ENCODE peak calls at places on chromosomes 5 and 9, in four cellular contexts. A is tibial nerve, L is lower lobe of right lung, J is kidney. P is an unnamed sample.

GRCh38 chr5:116652196-116652729 is 77.6 kb upstream of the SEMA6A start:
- DNase-seq in A (peak; percentile 76), L (no peak), J (peak; percentile 69), P (no peak)

GRCh38 chr5:57302164-57302563 is 128.3 kb downstream of the GPBP1 start:
- DNase-seq in A (no peak), L (no peak), J (no peak), P (no peak)

GRCh38 chr9:104339692-104340091 is 164.4 kb upstream of the OR13F1 start:
- DNase-seq in A (no peak), L (no peak), J (no peak), P (no peak)

GRCh38 chr5:140261403-140262171 is 41.3 kb downstream of the PFDN1 start:
- DNase-seq in A (peak; percentile 45), L (peak; percentile 76), J (peak; percentile 86), P (peak; percentile 78)

GRCh38 chr5:87401626-87402025 is 11.1 kb downstream of the CCNH start:
- DNase-seq in A (no peak), L (no peak), J (no peak), P (no peak)

GRCh38 chr5:131513780-131514179 is 121.2 kb downstream of the RAPGEF6 start:
- DNase-seq in A (no peak), L (no peak), J (no peak), P (no peak)

GRCh38 chr5:116573279-116573616 is 1.4 kb downstream of the SEMA6A start:
- DNase-seq in A (no peak), L (peak; percentile 47), J (peak; percentile 80), P (peak; percentile 78)

GRCh38 chr5:25345240-25345771 is 700.5 kb upstream of the CDH10 start:
- DNase-seq in A (no peak), L (no peak), J (no peak), P (no peak)

GRCh38 chr5:96729156-96729555 is 67.0 kb downstream of the CAST start:
- DNase-seq in A (no peak), L (no peak), J (no peak), P (no peak)

GRCh38 chr9:76223749-76224340 is 170.4 kb downstream of the RFK start:
- DNase-seq in A (no peak), L (no peak), J (no peak), P (no peak)

GRCh38 chr9:36323926-36324325 is 65.7 kb upstream of the GNE start:
- DNase-seq in A (no peak), L (no peak), J (no peak), P (no peak)

GRCh38 chr5:158056426-158056825 is 197.5 kb upstream of the CLINT1 start:
- DNase-seq in A (no peak), L (no peak), J (no peak), P (no peak)

GRCh38 chr9:121949364-121949763 is 143.7 kb downstream of the TTLL11 start:
- DNase-seq in A (no peak), L (no peak), J (no peak), P (no peak)

GRCh38 chr9:22112870-22113846 is 104.1 kb upstream of the CDKN2B start:
- DNase-seq in A (no peak), L (no peak), J (no peak), P (no peak)

GRCh38 chr5:19616821-19617220 is 371.2 kb downstream of the CDH18 start:
- DNase-seq in A (no peak), L (no peak), J (no peak), P (no peak)

GRCh38 chr5:54603372-54603771 is 85.8 kb downstream of the SNX18 start:
- DNase-seq in A (no peak), L (no peak), J (no peak), P (no peak)

GRCh38 chr5:6827815-6828214 is 114.6 kb downstream of the TENT4A start:
- DNase-seq in A (no peak), L (no peak), J (no peak), P (no peak)

GRCh38 chr9:105445203-105445881 is 2.5 kb upstream of the FSD1L start:
- DNase-seq in A (peak; percentile 37), L (no peak), J (no peak), P (peak; percentile 51)

GRCh38 chr9:124839612-124840299 is 13.5 kb upstream of the WDR38 start:
- DNase-seq in A (no peak), L (no peak), J (peak; percentile 43), P (no peak)

GRCh38 chr5:35803221-35803651 is 53.5 kb upstream of the IL7R start:
- DNase-seq in A (no peak), L (no peak), J (no peak), P (no peak)

GRCh38 chr9:136665111-136665703 is 2.5 kb downstream of the EGFL7 start:
- DNase-seq in A (no peak), L (no peak), J (no peak), P (no peak)

GRCh38 chr9:35736201-35736633 is 3.8 kb downstream of the CREB3 start:
- DNase-seq in A (peak; percentile 46), L (peak; percentile 64), J (no peak), P (peak; percentile 71)

GRCh38 chr9:105901514-105902109 is 207.3 kb downstream of the TMEM38B start:
- DNase-seq in A (no peak), L (no peak), J (no peak), P (no peak)

GRCh38 chr9:96554326-96554725 is 65.3 kb downstream of the CDC14B start:
- DNase-seq in A (no peak), L (no peak), J (no peak), P (no peak)

GRCh38 chr9:96553070-96553469 is 66.6 kb downstream of the CDC14B start:
- DNase-seq in A (no peak), L (no peak), J (no peak), P (no peak)

GRCh38 chr9:96555567-96556386 is 63.9 kb downstream of the CDC14B start:
- DNase-seq in A (no peak), L (no peak), J (no peak), P (no peak)

GRCh38 chr9:96556701-96557461 is 62.8 kb downstream of the CDC14B start:
- DNase-seq in A (no peak), L (no peak), J (no peak), P (no peak)

DNA sequence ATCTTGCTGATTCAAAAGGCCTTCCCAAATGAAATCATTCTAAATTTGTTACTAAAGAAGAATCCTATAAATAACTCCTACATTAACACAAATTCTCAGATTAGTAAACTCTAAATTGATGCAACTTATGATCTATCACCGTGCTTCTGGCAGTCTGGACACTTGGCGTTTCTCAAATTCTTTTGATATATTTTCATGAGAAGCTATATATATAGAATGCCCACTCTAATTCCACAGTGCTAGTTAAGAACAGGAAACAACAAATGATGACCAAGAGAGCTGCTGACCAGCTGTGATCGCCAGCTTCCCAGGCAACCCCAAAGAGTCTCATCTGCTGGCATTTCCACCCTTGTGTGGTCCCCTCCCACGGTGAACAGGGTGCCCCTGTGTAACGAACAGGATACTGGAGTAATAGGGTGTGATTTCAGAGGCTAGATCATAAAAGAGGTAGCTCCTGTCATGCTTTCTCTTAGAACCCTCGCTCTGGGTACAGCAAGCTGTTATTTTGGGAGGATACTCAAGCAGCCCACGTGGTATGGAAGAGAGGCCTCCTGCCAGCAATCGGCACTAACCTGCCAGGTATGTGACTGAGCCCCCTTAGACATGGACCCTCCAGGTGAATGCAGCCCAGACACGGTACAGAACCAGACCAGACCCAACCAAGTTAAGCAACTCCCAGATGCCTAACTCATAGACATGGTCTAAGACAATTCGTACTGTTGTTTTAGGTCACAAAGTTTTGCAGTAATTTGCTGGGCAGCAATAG is 64.7 kb downstream of the CDC14B start:
- DNase-seq in A (no peak), L (no peak), J (no peak), P (no peak)
- H3K4me3 ChIP-seq in A (no peak overlapping the region), L (no peak overlapping the region), J (no peak overlapping the region), P (no peak overlapping the region)

DNA sequence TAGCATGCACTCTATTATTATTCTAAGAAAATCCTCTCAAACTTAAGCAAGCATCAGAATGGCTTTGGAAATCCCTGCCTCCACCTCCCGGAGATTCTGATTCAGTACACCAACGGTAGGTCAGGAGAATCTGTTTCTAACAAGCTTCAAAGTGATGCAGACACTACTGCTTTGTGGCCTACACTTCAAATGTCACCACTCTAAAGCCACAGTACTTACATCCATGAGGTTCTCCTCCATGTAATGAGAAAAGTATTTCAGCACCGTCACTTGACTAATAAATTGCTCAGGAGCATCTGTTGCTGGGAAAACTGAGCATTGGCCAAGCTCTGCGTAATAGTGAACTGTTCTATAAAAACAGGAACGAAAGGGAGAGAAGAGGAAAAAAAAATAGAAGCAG is 4.8 kb downstream of the PLK2 start:
- DNase-seq in A (no peak), L (no peak), J (no peak), P (no peak)
- H3K4me3 ChIP-seq in A (no peak overlapping the region), L (peak overlapping the region; percentile 78), J (no peak overlapping the region), P (peak overlapping the region; percentile 68)

DNA sequence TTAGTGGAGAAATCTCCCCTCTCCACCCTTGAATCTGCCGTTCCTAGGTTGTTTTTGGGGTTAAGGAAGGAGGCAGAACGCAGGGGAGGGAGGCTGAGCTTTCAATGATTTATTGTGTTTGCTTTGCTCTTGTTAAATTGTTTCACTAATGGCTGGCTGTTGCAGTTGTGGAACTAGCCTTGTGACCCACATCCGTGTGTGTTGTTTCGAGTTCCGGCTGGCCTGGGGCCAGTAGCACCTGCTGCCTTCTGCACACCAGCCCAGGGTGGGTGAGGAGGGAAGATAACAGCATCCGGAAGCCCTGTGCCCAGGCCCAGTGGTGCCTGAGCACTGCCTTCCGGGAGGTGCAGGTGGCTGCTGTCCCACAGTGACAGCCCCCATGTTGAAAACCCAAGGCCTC is 3.6 kb downstream of the ERGIC1 start:
- DNase-seq in A (no peak), L (peak; percentile 93), J (peak; percentile 94), P (peak; percentile 67)
- H3K4me3 ChIP-seq in A (no peak overlapping the region), L (peak overlapping the region; percentile 25), J (no peak overlapping the region), P (no peak overlapping the region)

GRCh38 chr5:73415617-73416016 is 33.0 kb downstream of the FOXD1 start:
- DNase-seq in A (no peak), L (no peak), J (no peak), P (no peak)

GRCh38 chr5:73418244-73418691 is 30.3 kb downstream of the FOXD1 start:
- DNase-seq in A (peak; percentile 38), L (no peak), J (no peak), P (peak; percentile 75)

GRCh38 chr5:73417307-73418035 is 31.1 kb downstream of the FOXD1 start:
- DNase-seq in A (peak; percentile 39), L (no peak), J (no peak), P (no peak)

GRCh38 chr5:73422164-73422563 is 26.4 kb downstream of the FOXD1 start:
- DNase-seq in A (no peak), L (no peak), J (no peak), P (no peak)

GRCh38 chr5:73419414-73420390 is 28.9 kb downstream of the FOXD1 start:
- DNase-seq in A (peak; percentile 72), L (no peak), J (peak; percentile 71), P (peak; percentile 83)
- H3K4me3 ChIP-seq in A (peak overlapping the region; percentile 4), L (no peak overlapping the region), J (peak overlapping the region; percentile 30), P (peak overlapping the region; percentile 36)

GRCh38 chr9:78707080-78707479 is 410.2 kb downstream of the PSAT1 start:
- DNase-seq in A (no peak), L (no peak), J (no peak), P (no peak)
- H3K4me3 ChIP-seq in A (no peak overlapping the region), L (no peak overlapping the region), J (no peak overlapping the region), P (no peak overlapping the region)

GRCh38 chr5:134466241-134467069 is 54.8 kb upstream of the CDKN2AIPNL start:
- DNase-seq in A (peak; percentile 99), L (peak; percentile 97), J (peak; percentile 99), P (peak; percentile 91)

GRCh38 chr5:134465856-134466240 is 54.2 kb upstream of the CDKN2AIPNL start:
- DNase-seq in A (peak; percentile 85), L (peak; percentile 89), J (peak; percentile 97), P (peak; percentile 95)

GRCh38 chr5:134463176-134463720 is 51.6 kb upstream of the CDKN2AIPNL start:
- DNase-seq in A (no peak), L (no peak), J (peak; percentile 32), P (no peak)

GRCh38 chr5:134463991-134464760 is 52.5 kb upstream of the CDKN2AIPNL start:
- DNase-seq in A (no peak), L (no peak), J (peak; percentile 9), P (peak; percentile 20)

GRCh38 chr5:134464988-134465855 is 53.5 kb upstream of the CDKN2AIPNL start:
- DNase-seq in A (no peak), L (no peak), J (peak; percentile 75), P (peak; percentile 75)
- H3K4me3 ChIP-seq in A (peak overlapping the region; percentile 59), L (peak overlapping the region; percentile 59), J (peak overlapping the region; percentile 74), P (no peak overlapping the region)

P was measured in aorta.